ENCODE peak calls at places on chromosomes 1 and 21, in six cellular contexts. P is AG09309, G is DMS53, H is adrenal gland, C is hepatic stellate cell, U is NCI-H146. J is an unnamed sample.

GRCh38 chr1:6596351-6596750 is 6.3 kb downstream of the KLHL21 start:
- DNase-seq in U (no peak), P (no peak), C (no peak), H (no peak), G (no peak), J (no peak)

GRCh38 chr1:189659731-189660130 is 817.9 kb downstream of the BRINP3 start:
- DNase-seq in G (no peak), C (no peak), P (no peak), H (no peak), U (no peak), J (no peak)

GRCh38 chr1:118155106-118155505 is 29.9 kb downstream of the SPAG17 start:
- DNase-seq in U (peak; percentile 68), C (no peak), G (no peak), P (no peak), H (no peak), J (no peak)

GRCh38 chr21:35100351-35100771 is 51.3 kb upstream of the RUNX1 start:
- DNase-seq in C (no peak), P (no peak), H (no peak), G (no peak), U (no peak), J (no peak)

GRCh38 chr1:17891205-17892110 is 136.3 kb downstream of the ACTL8 start:
- DNase-seq in H (no peak), C (no peak), G (no peak), U (no peak), P (no peak), J (peak; percentile 51)

GRCh38 chr1:93980320-93980744 is 71.1 kb upstream of the GCLM start:
- DNase-seq in C (no peak), H (no peak), U (peak; percentile 29), P (no peak), G (peak; percentile 88), J (no peak)

GRCh38 chr1:227318852-227319607 is 738 bp upstream of the CDC42BPA start:
- DNase-seq in H (peak; percentile 68), G (peak; percentile 86), C (peak; percentile 55), U (peak; percentile 68), P (no peak), J (no peak)

GRCh38 chr1:4178501-4178900 is 278.4 kb upstream of the C1orf174 start:
- DNase-seq in C (no peak), U (no peak), P (no peak), G (no peak), H (no peak), J (peak; percentile 23)

GRCh38 chr1:151693057-151693651 is 23.4 kb downstream of the CELF3 start:
- DNase-seq in H (no peak), U (peak; percentile 24), P (no peak), G (peak; percentile 82), C (peak; percentile 52), J (no peak)

GRCh38 chr1:175857756-175858155 is 114.4 kb upstream of the TNR start:
- DNase-seq in C (no peak), U (peak; percentile 26), H (no peak), G (no peak), P (no peak), J (no peak)

GRCh38 chr1:223215026-223215425 is 72.0 kb upstream of the TLR5 start:
- DNase-seq in P (no peak), U (no peak), H (no peak), C (no peak), G (no peak), J (no peak)

GRCh38 chr1:96710708-96711477 is 10.7 kb upstream of the PTBP2 start:
- DNase-seq in G (peak; percentile 35), U (no peak), C (no peak), H (no peak), P (no peak), J (no peak)

GRCh38 chr1:17046043-17046657 is 7.7 kb downstream of the SDHB start:
- DNase-seq in G (peak; percentile 77), H (no peak), P (no peak), C (peak; percentile 47), U (peak; percentile 38), J (no peak)

GRCh38 chr21:29347274-29347681 is 48.6 kb downstream of the BACH1 start:
- DNase-seq in C (no peak), H (peak; percentile 19), P (no peak), U (no peak), G (no peak), J (no peak)

GRCh38 chr21:41029573-41029972 is 138.4 kb upstream of the BACE2 start:
- DNase-seq in U (peak; percentile 51), C (no peak), G (peak; percentile 32), H (no peak), P (no peak), J (no peak)

GRCh38 chr1:179146916-179147315 is 65.0 kb downstream of the TOR3A start:
- DNase-seq in U (no peak), G (no peak), H (no peak), P (no peak), C (no peak), J (no peak)

GRCh38 chr21:46212721-46213484 is 15.7 kb downstream of the LSS start:
- DNase-seq in G (no peak), H (peak; percentile 7), P (no peak), U (no peak), C (no peak), J (peak; percentile 67)

GRCh38 chr1:202786804-202787203 is 21.4 kb downstream of the KDM5B start:
- DNase-seq in H (no peak), C (no peak), G (no peak), U (no peak), P (no peak), J (no peak)

GRCh38 chr1:24963099-24963872 is 33.2 kb upstream of the RUNX3 start:
- DNase-seq in C (no peak), P (no peak), H (no peak), U (no peak), G (no peak), J (peak; percentile 81)

GRCh38 chr1:17915511-17916205 is 160.5 kb downstream of the ACTL8 start:
- DNase-seq in C (no peak), P (no peak), U (no peak), H (no peak), G (no peak), J (peak; percentile 14)

GRCh38 chr1:31679676-31680230 is 24.1 kb downstream of the COL16A1 start:
- DNase-seq in U (no peak), P (no peak), G (no peak), C (no peak), H (no peak), J (no peak)

GRCh38 chr1:207397525-207397926 is 56.6 kb upstream of the CR2 start:
- DNase-seq in G (peak; percentile 24), C (no peak), U (no peak), P (no peak), H (no peak), J (no peak)

GRCh38 chr1:215887618-215888017 is 320.5 kb downstream of the KCTD3 start:
- DNase-seq in P (no peak), C (no peak), U (no peak), H (no peak), G (peak; percentile 24), J (no peak)

GRCh38 chr1:58816072-58816746 is 32.4 kb upstream of the JUN start:
- DNase-seq in C (peak; percentile 88), H (peak; percentile 90), U (peak; percentile 86), G (peak; percentile 98), P (peak; percentile 46), J (peak; percentile 99)

GRCh38 chr1:55696181-55696580 is 481.0 kb upstream of the USP24 start:
- DNase-seq in P (peak; percentile 95), U (no peak), C (peak; percentile 46), H (no peak), G (peak; percentile 29), J (no peak)

GRCh38 chr1:203133969-203134725 is 6.6 kb downstream of the ADORA1 start:
- DNase-seq in P (no peak), G (no peak), C (no peak), U (no peak), H (no peak), J (no peak)

GRCh38 chr1:45205910-45206721 is at the start of gene ZSWIM5:
- DNase-seq in P (no peak), H (peak; percentile 70), U (peak; percentile 62), G (peak; percentile 94), C (peak; percentile 64), J (peak; percentile 90)

GRCh38 chr1:101050869-101051268 is 25.3 kb upstream of the DPH5 start:
- DNase-seq in C (no peak), G (no peak), P (no peak), H (no peak), U (no peak), J (no peak)

GRCh38 chr1:84712288-84712874 is 22.1 kb upstream of the SSX2IP start:
- DNase-seq in H (no peak), P (no peak), U (no peak), C (no peak), G (no peak), J (no peak)

J was measured in spleen.